ENCODE peak calls at places on chromosomes 6 and 20, in four cellular contexts. One of them, this sample, is unnamed.

GRCh38 chr6:125300992-125301434 is 754 bp downstream of the HDDC2 start:
- DNase-seq in stimulated activated CD4-positive, alpha-beta T cell treated with anti-CD3 and anti-CD28 coated beads, Interleukin-12 subunit alpha, Interleukin-12 subunit beta, amount 100 ng/mL, for 24 hours: no peak
- DNase-seq in HuH-7.5: peak; percentile 20
- DNase-seq in choroid plexus epithelial cell: peak; percentile 64
- DNase-seq in this sample: no peak

GRCh38 chr6:43506667-43507471 is 3.3 kb downstream of the LRRC73 start:
- DNase-seq in HuH-7.5: peak; percentile 73
- DNase-seq in choroid plexus epithelial cell: peak; percentile 88
- DNase-seq in stimulated activated CD4-positive, alpha-beta T cell treated with anti-CD3 and anti-CD28 coated beads, Interleukin-12 subunit alpha, Interleukin-12 subunit beta, amount 100 ng/mL, for 24 hours: peak; percentile 54
- DNase-seq in this sample: peak; percentile 56

GRCh38 chr6:76702187-76702586 is 629.7 kb upstream of the IMPG1 start:
- DNase-seq in HuH-7.5: no peak
- DNase-seq in stimulated activated CD4-positive, alpha-beta T cell treated with anti-CD3 and anti-CD28 coated beads, Interleukin-12 subunit alpha, Interleukin-12 subunit beta, amount 100 ng/mL, for 24 hours: no peak
- DNase-seq in choroid plexus epithelial cell: no peak
- DNase-seq in this sample: no peak

GRCh38 chr6:43917878-43918382 is 147.9 kb downstream of the VEGFA start:
- DNase-seq in HuH-7.5: no peak
- DNase-seq in choroid plexus epithelial cell: peak; percentile 72
- DNase-seq in stimulated activated CD4-positive, alpha-beta T cell treated with anti-CD3 and anti-CD28 coated beads, Interleukin-12 subunit alpha, Interleukin-12 subunit beta, amount 100 ng/mL, for 24 hours: no peak
- DNase-seq in this sample: no peak

GRCh38 chr6:78995346-78995745 is 82.7 kb downstream of the PHIP start:
- DNase-seq in choroid plexus epithelial cell: no peak
- DNase-seq in HuH-7.5: no peak
- DNase-seq in stimulated activated CD4-positive, alpha-beta T cell treated with anti-CD3 and anti-CD28 coated beads, Interleukin-12 subunit alpha, Interleukin-12 subunit beta, amount 100 ng/mL, for 24 hours: no peak
- DNase-seq in this sample: no peak

GRCh38 chr6:33076406-33076934 is 680 bp downstream of the HLA-DPB1 start:
- DNase-seq in HuH-7.5: no peak
- DNase-seq in stimulated activated CD4-positive, alpha-beta T cell treated with anti-CD3 and anti-CD28 coated beads, Interleukin-12 subunit alpha, Interleukin-12 subunit beta, amount 100 ng/mL, for 24 hours: no peak
- DNase-seq in choroid plexus epithelial cell: no peak
- DNase-seq in this sample: no peak

GRCh38 chr6:111551521-111552231 is 54.0 kb downstream of the TRAF3IP2 start:
- DNase-seq in stimulated activated CD4-positive, alpha-beta T cell treated with anti-CD3 and anti-CD28 coated beads, Interleukin-12 subunit alpha, Interleukin-12 subunit beta, amount 100 ng/mL, for 24 hours: no peak
- DNase-seq in HuH-7.5: peak; percentile 16
- DNase-seq in choroid plexus epithelial cell: peak; percentile 22
- DNase-seq in this sample: no peak

GRCh38 chr6:117480651-117481050 is 1.8 kb upstream of the DCBLD1 start:
- DNase-seq in HuH-7.5: no peak
- DNase-seq in choroid plexus epithelial cell: no peak
- DNase-seq in stimulated activated CD4-positive, alpha-beta T cell treated with anti-CD3 and anti-CD28 coated beads, Interleukin-12 subunit alpha, Interleukin-12 subunit beta, amount 100 ng/mL, for 24 hours: no peak
- DNase-seq in this sample: no peak

GRCh38 chr6:11659757-11660156 is 118.8 kb downstream of the ADTRP start:
- DNase-seq in choroid plexus epithelial cell: no peak
- DNase-seq in stimulated activated CD4-positive, alpha-beta T cell treated with anti-CD3 and anti-CD28 coated beads, Interleukin-12 subunit alpha, Interleukin-12 subunit beta, amount 100 ng/mL, for 24 hours: no peak
- DNase-seq in HuH-7.5: no peak
- DNase-seq in this sample: no peak

GRCh38 chr20:52200870-52201269 is 9.3 kb upstream of the ZFP64 start:
- DNase-seq in HuH-7.5: no peak
- DNase-seq in choroid plexus epithelial cell: peak; percentile 7
- DNase-seq in stimulated activated CD4-positive, alpha-beta T cell treated with anti-CD3 and anti-CD28 coated beads, Interleukin-12 subunit alpha, Interleukin-12 subunit beta, amount 100 ng/mL, for 24 hours: no peak
- DNase-seq in this sample: no peak

GRCh38 chr6:166553563-166554271 is 32.8 kb downstream of the RAMACL start:
- DNase-seq in stimulated activated CD4-positive, alpha-beta T cell treated with anti-CD3 and anti-CD28 coated beads, Interleukin-12 subunit alpha, Interleukin-12 subunit beta, amount 100 ng/mL, for 24 hours: no peak
- DNase-seq in choroid plexus epithelial cell: peak; percentile 84
- DNase-seq in HuH-7.5: no peak
- DNase-seq in this sample: peak; percentile 70

GRCh38 chr6:68876792-68877493 is 241.9 kb downstream of the ADGRB3 start:
- DNase-seq in choroid plexus epithelial cell: peak; percentile 47
- DNase-seq in HuH-7.5: no peak
- DNase-seq in stimulated activated CD4-positive, alpha-beta T cell treated with anti-CD3 and anti-CD28 coated beads, Interleukin-12 subunit alpha, Interleukin-12 subunit beta, amount 100 ng/mL, for 24 hours: no peak
- DNase-seq in this sample: no peak

GRCh38 chr20:2822073-2822472 is 5.9 kb downstream of the TMEM239 start:
- DNase-seq in HuH-7.5: no peak
- DNase-seq in choroid plexus epithelial cell: peak; percentile 83
- DNase-seq in stimulated activated CD4-positive, alpha-beta T cell treated with anti-CD3 and anti-CD28 coated beads, Interleukin-12 subunit alpha, Interleukin-12 subunit beta, amount 100 ng/mL, for 24 hours: no peak
- DNase-seq in this sample: no peak

GRCh38 chr20:33871362-33871761 is 60.2 kb downstream of the CHMP4B start:
- DNase-seq in choroid plexus epithelial cell: no peak
- DNase-seq in HuH-7.5: no peak
- DNase-seq in stimulated activated CD4-positive, alpha-beta T cell treated with anti-CD3 and anti-CD28 coated beads, Interleukin-12 subunit alpha, Interleukin-12 subunit beta, amount 100 ng/mL, for 24 hours: no peak
- DNase-seq in this sample: no peak

GRCh38 chr6:107192739-107193296 is 77.5 kb upstream of the BEND3 start:
- DNase-seq in stimulated activated CD4-positive, alpha-beta T cell treated with anti-CD3 and anti-CD28 coated beads, Interleukin-12 subunit alpha, Interleukin-12 subunit beta, amount 100 ng/mL, for 24 hours: no peak
- DNase-seq in HuH-7.5: no peak
- DNase-seq in choroid plexus epithelial cell: no peak
- DNase-seq in this sample: no peak

GRCh38 chr6:159788757-159789376 is 535 bp downstream of the TCP1 start:
- DNase-seq in choroid plexus epithelial cell: peak; percentile 57
- DNase-seq in HuH-7.5: peak; percentile 50
- DNase-seq in stimulated activated CD4-positive, alpha-beta T cell treated with anti-CD3 and anti-CD28 coated beads, Interleukin-12 subunit alpha, Interleukin-12 subunit beta, amount 100 ng/mL, for 24 hours: no peak
- DNase-seq in this sample: no peak

GRCh38 chr20:52684176-52684575 is 288.0 kb upstream of the TSHZ2 start:
- DNase-seq in choroid plexus epithelial cell: no peak
- DNase-seq in stimulated activated CD4-positive, alpha-beta T cell treated with anti-CD3 and anti-CD28 coated beads, Interleukin-12 subunit alpha, Interleukin-12 subunit beta, amount 100 ng/mL, for 24 hours: no peak
- DNase-seq in HuH-7.5: no peak
- DNase-seq in this sample: no peak

GRCh38 chr6:52162940-52163908 is 23.0 kb upstream of the IL17A start:
- DNase-seq in choroid plexus epithelial cell: peak; percentile 63
- DNase-seq in stimulated activated CD4-positive, alpha-beta T cell treated with anti-CD3 and anti-CD28 coated beads, Interleukin-12 subunit alpha, Interleukin-12 subunit beta, amount 100 ng/mL, for 24 hours: no peak
- DNase-seq in HuH-7.5: no peak
- DNase-seq in this sample: no peak

GRCh38 chr6:139871844-139872510 is 497.5 kb upstream of the CITED2 start:
- DNase-seq in HuH-7.5: no peak
- DNase-seq in stimulated activated CD4-positive, alpha-beta T cell treated with anti-CD3 and anti-CD28 coated beads, Interleukin-12 subunit alpha, Interleukin-12 subunit beta, amount 100 ng/mL, for 24 hours: no peak
- DNase-seq in choroid plexus epithelial cell: no peak
- DNase-seq in this sample: no peak

GRCh38 chr20:2693286-2693995 is 861 bp downstream of the EBF4 start:
- DNase-seq in choroid plexus epithelial cell: no peak
- DNase-seq in stimulated activated CD4-positive, alpha-beta T cell treated with anti-CD3 and anti-CD28 coated beads, Interleukin-12 subunit alpha, Interleukin-12 subunit beta, amount 100 ng/mL, for 24 hours: peak; percentile 19
- DNase-seq in HuH-7.5: peak; percentile 89
- DNase-seq in this sample: no peak

GRCh38 chr6:30763618-30764489 is 19.5 kb upstream of the IER3 start:
- DNase-seq in choroid plexus epithelial cell: peak; percentile 80
- DNase-seq in stimulated activated CD4-positive, alpha-beta T cell treated with anti-CD3 and anti-CD28 coated beads, Interleukin-12 subunit alpha, Interleukin-12 subunit beta, amount 100 ng/mL, for 24 hours: no peak
- DNase-seq in HuH-7.5: peak; percentile 33
- DNase-seq in this sample: no peak

GRCh38 chr20:51970858-51971257 is 168.5 kb upstream of the SALL4 start:
- DNase-seq in HuH-7.5: no peak
- DNase-seq in stimulated activated CD4-positive, alpha-beta T cell treated with anti-CD3 and anti-CD28 coated beads, Interleukin-12 subunit alpha, Interleukin-12 subunit beta, amount 100 ng/mL, for 24 hours: no peak
- DNase-seq in choroid plexus epithelial cell: no peak
- DNase-seq in this sample: no peak